ENCODE peak calls at places on chromosomes 13 and 19, in five cellular contexts. One of them, this sample, is unnamed.
A peak's percentile ranks its signal among the peaks of the same experiment; 100 is the strongest.

GRCh38 chr19:16585808-16586476 is 13.7 kb upstream of the SLC35E1 start:
- DNase-seq in neuronal stem cell: no peak
- DNase-seq in H1: no peak
- DNase-seq in mesenchymal stem cell: peak; percentile 42
- DNase-seq in trophoblast cell: no peak
- DNase-seq in this sample: no peak

GRCh38 chr13:61600360-61601033 is 184.8 kb upstream of the PCDH20 start:
- DNase-seq in neuronal stem cell: no peak
- DNase-seq in H1: no peak
- DNase-seq in mesenchymal stem cell: no peak
- DNase-seq in trophoblast cell: no peak
- DNase-seq in this sample: no peak

GRCh38 chr19:7545295-7545694 is 9.8 kb downstream of the PNPLA6 start:
- DNase-seq in H1: no peak
- DNase-seq in mesenchymal stem cell: no peak
- DNase-seq in neuronal stem cell: no peak
- DNase-seq in trophoblast cell: no peak
- DNase-seq in this sample: no peak

GRCh38 chr19:5018224-5019015 is 49.5 kb downstream of the KDM4B start:
- DNase-seq in mesenchymal stem cell: no peak
- DNase-seq in trophoblast cell: no peak
- DNase-seq in H1: no peak
- DNase-seq in neuronal stem cell: no peak
- DNase-seq in this sample: no peak

GRCh38 chr19:572891-573825 is 762 bp downstream of the BSG start:
- DNase-seq in H1: no peak
- DNase-seq in mesenchymal stem cell: peak; percentile 70
- DNase-seq in trophoblast cell: no peak
- DNase-seq in neuronal stem cell: no peak
- DNase-seq in this sample: peak; percentile 36

GRCh38 chr19:39032164-39032918 is at the start of gene FBXO27:
- DNase-seq in neuronal stem cell: peak; percentile 26
- DNase-seq in trophoblast cell: peak; percentile 6
- DNase-seq in H1: no peak
- DNase-seq in mesenchymal stem cell: no peak
- DNase-seq in this sample: peak; percentile 94

GRCh38 chr19:54390942-54391577 is 24.2 kb upstream of the TTYH1 start:
- DNase-seq in mesenchymal stem cell: peak; percentile 63
- DNase-seq in H1: no peak
- DNase-seq in trophoblast cell: peak; percentile 44
- DNase-seq in neuronal stem cell: peak; percentile 83
- DNase-seq in this sample: peak; percentile 82

GRCh38 chr13:51769455-51770127 is 34.4 kb downstream of the DHRS12 start:
- DNase-seq in neuronal stem cell: no peak
- DNase-seq in mesenchymal stem cell: no peak
- DNase-seq in trophoblast cell: no peak
- DNase-seq in H1: no peak
- DNase-seq in this sample: no peak

GRCh38 chr13:39048806-39049205 is 10.6 kb downstream of the NHLRC3 start:
- DNase-seq in mesenchymal stem cell: no peak
- DNase-seq in neuronal stem cell: no peak
- DNase-seq in H1: no peak
- DNase-seq in trophoblast cell: no peak
- DNase-seq in this sample: no peak

GRCh38 chr19:1085676-1086442 is 9.3 kb downstream of the POLR2E start:
- DNase-seq in mesenchymal stem cell: no peak
- DNase-seq in H1: no peak
- DNase-seq in trophoblast cell: no peak
- DNase-seq in neuronal stem cell: no peak
- DNase-seq in this sample: no peak

GRCh38 chr13:101875717-101876393 is 423.4 kb downstream of the ITGBL1 start:
- DNase-seq in H1: no peak
- DNase-seq in neuronal stem cell: no peak
- DNase-seq in trophoblast cell: no peak
- DNase-seq in mesenchymal stem cell: peak; percentile 73
- DNase-seq in this sample: no peak

GRCh38 chr19:3810708-3811355 is 24.7 kb upstream of the MATK start:
- DNase-seq in trophoblast cell: no peak
- DNase-seq in H1: no peak
- DNase-seq in mesenchymal stem cell: no peak
- DNase-seq in neuronal stem cell: no peak
- DNase-seq in this sample: peak; percentile 22

GRCh38 chr19:55149078-55150003 is at the start of gene TNNT1:
- DNase-seq in mesenchymal stem cell: no peak
- DNase-seq in neuronal stem cell: no peak
- DNase-seq in H1: no peak
- DNase-seq in trophoblast cell: no peak
- DNase-seq in this sample: peak; percentile 78

GRCh38 chr19:18932216-18932841 is 8.7 kb downstream of the HOMER3 start:
- DNase-seq in H1: peak; percentile 95
- DNase-seq in neuronal stem cell: peak; percentile 91
- DNase-seq in trophoblast cell: peak; percentile 68
- DNase-seq in mesenchymal stem cell: peak; percentile 40
- DNase-seq in this sample: peak; percentile 99

GRCh38 chr19:45195764-45196163 is 17.2 kb downstream of the BLOC1S3 start:
- DNase-seq in trophoblast cell: no peak
- DNase-seq in H1: no peak
- DNase-seq in neuronal stem cell: no peak
- DNase-seq in mesenchymal stem cell: peak; percentile 65
- DNase-seq in this sample: no peak

GRCh38 chr19:17090501-17091074 is 15.0 kb downstream of the MYO9B start:
- DNase-seq in neuronal stem cell: no peak
- DNase-seq in H1: no peak
- DNase-seq in trophoblast cell: no peak
- DNase-seq in mesenchymal stem cell: peak; percentile 55
- DNase-seq in this sample: no peak

GRCh38 chr13:20945952-20946383 is 43.4 kb upstream of the XPO4 start:
- DNase-seq in mesenchymal stem cell: peak; percentile 12
- DNase-seq in neuronal stem cell: no peak
- DNase-seq in H1: peak; percentile 23
- DNase-seq in trophoblast cell: no peak
- DNase-seq in this sample: peak; percentile 52

GRCh38 chr13:28204690-28205443 is 66.5 kb downstream of the PAN3 start:
- DNase-seq in neuronal stem cell: no peak
- DNase-seq in trophoblast cell: no peak
- DNase-seq in mesenchymal stem cell: no peak
- DNase-seq in H1: no peak
- DNase-seq in this sample: no peak

GRCh38 chr13:42041684-42042035 is 6.8 kb upstream of the DGKH start:
- DNase-seq in mesenchymal stem cell: peak; percentile 78
- DNase-seq in H1: no peak
- DNase-seq in trophoblast cell: peak; percentile 53
- DNase-seq in neuronal stem cell: peak; percentile 29
- DNase-seq in this sample: peak; percentile 71

GRCh38 chr19:17341386-17341785 is 4.0 kb downstream of the GTPBP3 start:
- DNase-seq in trophoblast cell: no peak
- DNase-seq in mesenchymal stem cell: no peak
- DNase-seq in neuronal stem cell: no peak
- DNase-seq in H1: no peak
- DNase-seq in this sample: no peak

GRCh38 chr19:686589-687297 is 8.5 kb downstream of the PRSS57 start:
- DNase-seq in neuronal stem cell: no peak
- DNase-seq in trophoblast cell: no peak
- DNase-seq in H1: no peak
- DNase-seq in mesenchymal stem cell: no peak
- DNase-seq in this sample: no peak

GRCh38 chr13:63026285-63026797 is 1610.7 kb upstream of the PCDH20 start:
- DNase-seq in trophoblast cell: no peak
- DNase-seq in H1: no peak
- DNase-seq in neuronal stem cell: no peak
- DNase-seq in mesenchymal stem cell: no peak
- DNase-seq in this sample: no peak

GRCh38 chr13:40637644-40638043 is 28.8 kb downstream of the FOXO1 start:
- DNase-seq in trophoblast cell: no peak
- DNase-seq in H1: no peak
- DNase-seq in neuronal stem cell: no peak
- DNase-seq in mesenchymal stem cell: peak; percentile 42
- DNase-seq in this sample: no peak

GRCh38 chr13:82717249-82717648 is 1165.0 kb downstream of the SLITRK1 start:
- DNase-seq in mesenchymal stem cell: peak; percentile 15
- DNase-seq in trophoblast cell: no peak
- DNase-seq in H1: no peak
- DNase-seq in neuronal stem cell: no peak
- DNase-seq in this sample: no peak

GRCh38 chr13:44355643-44356042 is 18.0 kb upstream of the SERP2 start:
- DNase-seq in neuronal stem cell: no peak
- DNase-seq in trophoblast cell: no peak
- DNase-seq in mesenchymal stem cell: no peak
- DNase-seq in H1: no peak
- DNase-seq in this sample: no peak

GRCh38 chr13:52096748-52097147 is 32.1 kb downstream of the NEK5 start:
- DNase-seq in mesenchymal stem cell: no peak
- DNase-seq in H1: no peak
- DNase-seq in neuronal stem cell: no peak
- DNase-seq in trophoblast cell: no peak
- DNase-seq in this sample: no peak

GRCh38 chr13:21402586-21403307 is 56.4 kb downstream of the ZDHHC20 start:
- DNase-seq in H1: no peak
- DNase-seq in trophoblast cell: no peak
- DNase-seq in mesenchymal stem cell: peak; percentile 51
- DNase-seq in neuronal stem cell: no peak
- DNase-seq in this sample: no peak

DNA sequence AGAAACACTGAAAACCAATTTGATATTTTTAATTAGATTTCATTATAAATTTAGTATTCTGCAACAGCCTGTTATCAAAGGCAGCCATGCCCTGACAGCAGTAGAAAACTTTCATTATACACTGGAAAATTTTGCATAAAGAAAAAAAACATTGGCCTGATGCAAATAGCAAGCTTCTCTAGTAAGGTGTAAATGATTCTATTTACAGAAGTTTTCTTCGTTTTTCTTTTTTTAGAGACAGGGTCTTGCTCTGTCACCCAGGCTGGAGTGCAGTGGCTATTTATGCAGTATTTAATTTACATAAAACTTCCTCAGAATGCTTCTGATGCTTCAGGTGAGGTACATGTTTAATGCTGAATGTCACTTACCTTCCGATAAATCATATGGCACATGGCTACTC is 67.0 kb downstream of the ABCC4 start:
- DNase-seq in neuronal stem cell: no peak
- DNase-seq in mesenchymal stem cell: no peak
- DNase-seq in trophoblast cell: no peak
- DNase-seq in H1: no peak
- DNase-seq in this sample: no peak
- H2BK12ac ChIP-seq in neuronal stem cell: no peak overlapping the region
- H2BK12ac ChIP-seq in mesenchymal stem cell: no peak overlapping the region
- H2BK12ac ChIP-seq in trophoblast cell: no peak overlapping the region
- H2BK12ac ChIP-seq in H1: no peak overlapping the region
- H2BK12ac ChIP-seq in this sample: no peak overlapping the region

GRCh38 chr19:10380311-10381102 is at the start of gene TYK2:
- DNase-seq in trophoblast cell: peak; percentile 99
- DNase-seq in neuronal stem cell: peak; percentile 98
- DNase-seq in mesenchymal stem cell: peak; percentile 99
- DNase-seq in H1: peak; percentile 97
- DNase-seq in this sample: peak; percentile 99
- H2BK12ac ChIP-seq in trophoblast cell: no peak within 1 kb of the TSS
- H2BK12ac ChIP-seq in neuronal stem cell: no peak within 1 kb of the TSS
- H2BK12ac ChIP-seq in mesenchymal stem cell: peak within 1 kb of the TSS; percentile 65
- H2BK12ac ChIP-seq in H1: peak within 1 kb of the TSS; percentile 97
- H2BK12ac ChIP-seq in this sample: no peak within 1 kb of the TSS

DNA sequence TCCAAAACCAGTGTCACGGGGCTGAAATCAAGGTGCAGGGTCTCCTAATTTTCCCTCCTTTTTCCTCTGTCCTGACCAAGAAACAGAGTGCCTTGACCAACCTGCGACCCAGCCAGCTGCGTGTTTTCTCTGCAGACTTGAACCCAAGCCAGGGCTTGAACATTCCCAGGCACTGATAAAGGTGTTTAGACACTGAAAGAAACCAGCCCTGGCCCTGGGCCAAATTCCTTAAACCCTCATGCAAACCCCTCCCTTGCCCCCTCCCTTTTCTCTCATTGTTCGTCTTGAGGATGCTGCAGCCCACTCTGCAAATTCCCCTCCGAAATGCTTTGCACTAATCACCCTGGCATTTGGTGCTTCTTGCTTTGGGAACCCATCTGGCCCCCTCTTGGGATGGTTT is 9.5 kb upstream of the FFAR2 start:
- DNase-seq in mesenchymal stem cell: no peak
- DNase-seq in trophoblast cell: no peak
- DNase-seq in H1: no peak
- DNase-seq in neuronal stem cell: no peak
- DNase-seq in this sample: no peak
- H2BK12ac ChIP-seq in mesenchymal stem cell: no peak overlapping the region
- H2BK12ac ChIP-seq in trophoblast cell: no peak overlapping the region
- H2BK12ac ChIP-seq in H1: no peak overlapping the region
- H2BK12ac ChIP-seq in neuronal stem cell: no peak overlapping the region
- H2BK12ac ChIP-seq in this sample: no peak overlapping the region

GRCh38 chr13:90824027-90824426 is 523.5 kb upstream of the MIR17HG start:
- DNase-seq in mesenchymal stem cell: no peak
- DNase-seq in trophoblast cell: no peak
- DNase-seq in H1: no peak
- DNase-seq in neuronal stem cell: no peak
- DNase-seq in this sample: no peak
- H2BK12ac ChIP-seq in mesenchymal stem cell: no peak overlapping the region
- H2BK12ac ChIP-seq in trophoblast cell: no peak overlapping the region
- H2BK12ac ChIP-seq in H1: no peak overlapping the region
- H2BK12ac ChIP-seq in neuronal stem cell: no peak overlapping the region
- H2BK12ac ChIP-seq in this sample: no peak overlapping the region

This sample was measured in H9.